ENCODE peak calls at places on chromosomes 7 and 10, in seven cellular contexts. One of them, this sample, is unnamed.

GRCh38 chr7:80210400-80210799 is 75.8 kb downstream of the GNAI1 start:
- DNase-seq in A549: peak; percentile 35
- DNase-seq in HCT116: no peak
- DNase-seq in GM23338: no peak
- DNase-seq in K562: no peak
- DNase-seq in SK-N-SH: no peak
- DNase-seq in Panc1: no peak
- DNase-seq in this sample: no peak

GRCh38 chr7:92845736-92846135 is 9.4 kb upstream of the CDK6 start:
- DNase-seq in A549: no peak
- DNase-seq in HCT116: no peak
- DNase-seq in GM23338: no peak
- DNase-seq in K562: no peak
- DNase-seq in SK-N-SH: no peak
- DNase-seq in Panc1: no peak
- DNase-seq in this sample: no peak

GRCh38 chr10:28214185-28214584 is 88.7 kb downstream of the MPP7 start:
- DNase-seq in A549: no peak
- DNase-seq in HCT116: no peak
- DNase-seq in GM23338: no peak
- DNase-seq in K562: no peak
- DNase-seq in SK-N-SH: no peak
- DNase-seq in Panc1: no peak
- DNase-seq in this sample: no peak

GRCh38 chr10:100879741-100880360 is 32.9 kb upstream of the SLF2 start:
- DNase-seq in A549: peak; percentile 21
- DNase-seq in HCT116: no peak
- DNase-seq in GM23338: peak; percentile 32
- DNase-seq in K562: peak; percentile 27
- DNase-seq in SK-N-SH: no peak
- DNase-seq in Panc1: no peak
- DNase-seq in this sample: no peak

GRCh38 chr10:33334170-33334838 is at the start of gene NRP1:
- DNase-seq in A549: peak; percentile 89
- DNase-seq in HCT116: no peak
- DNase-seq in GM23338: peak; percentile 58
- DNase-seq in K562: no peak
- DNase-seq in SK-N-SH: peak; percentile 65
- DNase-seq in Panc1: no peak
- DNase-seq in this sample: peak; percentile 18

GRCh38 chr10:33126118-33126517 is 168.1 kb upstream of the ITGB1 start:
- DNase-seq in A549: no peak
- DNase-seq in HCT116: no peak
- DNase-seq in GM23338: no peak
- DNase-seq in K562: no peak
- DNase-seq in SK-N-SH: no peak
- DNase-seq in Panc1: no peak
- DNase-seq in this sample: no peak

GRCh38 chr7:36227223-36227622 is 74.2 kb downstream of the EEPD1 start:
- DNase-seq in A549: no peak
- DNase-seq in HCT116: no peak
- DNase-seq in GM23338: peak; percentile 23
- DNase-seq in K562: no peak
- DNase-seq in SK-N-SH: no peak
- DNase-seq in Panc1: no peak
- DNase-seq in this sample: no peak

GRCh38 chr7:106190589-106191330 is 78.6 kb upstream of the SYPL1 start:
- DNase-seq in A549: no peak
- DNase-seq in HCT116: no peak
- DNase-seq in GM23338: no peak
- DNase-seq in K562: no peak
- DNase-seq in SK-N-SH: no peak
- DNase-seq in Panc1: no peak
- DNase-seq in this sample: no peak

GRCh38 chr7:150385240-150385830 is 6.2 kb downstream of the ZNF775 start:
- DNase-seq in A549: no peak
- DNase-seq in HCT116: no peak
- DNase-seq in GM23338: no peak
- DNase-seq in K562: no peak
- DNase-seq in SK-N-SH: peak; percentile 60
- DNase-seq in Panc1: no peak
- DNase-seq in this sample: no peak

GRCh38 chr7:43196379-43196778 is 83.9 kb downstream of the HECW1 start:
- DNase-seq in A549: no peak
- DNase-seq in HCT116: no peak
- DNase-seq in GM23338: no peak
- DNase-seq in K562: no peak
- DNase-seq in SK-N-SH: no peak
- DNase-seq in Panc1: no peak
- DNase-seq in this sample: no peak

GRCh38 chr10:13708256-13708990 is 121.7 kb downstream of the PRPF18 start:
- DNase-seq in A549: no peak
- DNase-seq in HCT116: no peak
- DNase-seq in GM23338: peak; percentile 38
- DNase-seq in K562: no peak
- DNase-seq in SK-N-SH: peak; percentile 38
- DNase-seq in Panc1: no peak
- DNase-seq in this sample: no peak

GRCh38 chr7:133016629-133017028 is 65.3 kb downstream of the CHCHD3 start:
- DNase-seq in A549: no peak
- DNase-seq in HCT116: no peak
- DNase-seq in GM23338: no peak
- DNase-seq in K562: no peak
- DNase-seq in SK-N-SH: no peak
- DNase-seq in Panc1: no peak
- DNase-seq in this sample: no peak

GRCh38 chr7:1646391-1646790 is 23.7 kb upstream of the ELFN1 start:
- DNase-seq in A549: no peak
- DNase-seq in HCT116: no peak
- DNase-seq in GM23338: no peak
- DNase-seq in K562: no peak
- DNase-seq in SK-N-SH: no peak
- DNase-seq in Panc1: no peak
- DNase-seq in this sample: no peak
- TF ChIP-seq REST in A549: no peak
- TF ChIP-seq REST in HCT116: no peak
- TF ChIP-seq REST in GM23338: no peak
- TF ChIP-seq REST in K562: no peak
- TF ChIP-seq REST in SK-N-SH: no peak
- TF ChIP-seq REST in Panc1: no peak
- TF ChIP-seq REST in this sample: no peak

DNA sequence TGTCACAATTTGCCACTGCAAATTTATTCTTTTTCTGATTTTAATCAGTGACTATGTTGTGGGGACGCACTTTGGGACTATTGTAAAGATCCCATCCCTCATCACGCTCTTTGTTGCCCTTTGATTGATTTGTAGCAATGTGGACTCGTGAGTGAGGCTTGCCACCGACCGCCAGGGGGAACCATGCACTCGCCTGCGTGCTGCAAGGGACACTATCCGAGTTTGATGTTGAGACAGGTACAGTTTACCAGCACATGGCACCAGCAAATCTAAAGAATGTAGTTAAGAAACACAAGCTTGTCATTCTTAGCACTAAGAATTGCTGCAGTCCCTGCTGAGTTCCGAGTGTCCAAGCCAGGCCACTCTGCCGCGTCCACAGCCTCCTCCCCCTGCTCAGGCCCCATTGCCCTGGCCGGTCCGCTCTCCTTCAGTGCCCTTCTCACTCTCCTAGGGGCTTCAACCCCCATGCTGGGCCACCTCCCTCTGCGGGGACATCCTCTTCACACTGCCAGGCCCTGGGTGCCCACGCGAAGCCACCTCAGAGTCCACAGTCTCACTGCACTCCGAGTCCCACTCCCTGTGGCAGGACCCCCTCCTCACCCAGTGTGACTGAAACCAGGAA is 2.0 kb upstream of the SFTPA2 start:
- DNase-seq in A549: peak; percentile 68
- DNase-seq in HCT116: peak; percentile 34
- DNase-seq in GM23338: peak; percentile 85
- DNase-seq in K562: peak; percentile 59
- DNase-seq in SK-N-SH: peak; percentile 72
- DNase-seq in Panc1: peak; percentile 39
- DNase-seq in this sample: peak; percentile 7
- H3K4me3 ChIP-seq in A549: no peak overlapping the region
- H3K4me3 ChIP-seq in HCT116: no peak overlapping the region
- H3K4me3 ChIP-seq in GM23338: peak overlapping the region; percentile 43
- H3K4me3 ChIP-seq in K562: no peak overlapping the region
- H3K4me3 ChIP-seq in SK-N-SH: peak overlapping the region; percentile 28
- H3K4me3 ChIP-seq in Panc1: no peak overlapping the region
- H3K4me3 ChIP-seq in this sample: no peak overlapping the region

DNA sequence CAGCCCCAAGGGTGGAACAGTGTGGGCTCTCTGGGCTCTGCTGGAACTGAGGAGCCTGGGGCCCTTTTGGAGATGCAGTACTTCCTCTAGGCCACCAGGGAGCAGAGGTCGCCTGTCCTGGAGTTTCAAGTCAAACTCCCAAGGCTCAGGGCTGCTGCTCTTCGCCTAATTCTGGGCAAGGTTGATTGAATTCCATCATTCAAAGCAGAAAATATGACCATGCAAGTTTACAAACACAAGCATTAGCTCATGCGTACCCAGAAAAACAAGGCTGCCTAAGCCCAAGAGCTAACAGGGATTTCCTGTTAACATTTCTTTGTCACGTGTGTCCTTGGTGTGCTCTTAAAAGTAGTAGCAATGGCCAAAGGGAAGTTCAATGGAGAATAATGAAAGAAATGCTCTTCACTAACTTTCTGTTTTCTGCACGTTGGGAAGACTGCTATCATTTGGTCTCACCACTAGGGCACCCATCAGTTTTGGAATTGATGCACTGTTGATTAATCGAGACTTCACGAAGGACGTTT is 20.1 kb downstream of the LDB3 start:
- DNase-seq in A549: peak; percentile 73
- DNase-seq in HCT116: peak; percentile 54
- DNase-seq in GM23338: peak; percentile 85
- DNase-seq in K562: peak; percentile 67
- DNase-seq in SK-N-SH: peak; percentile 82
- DNase-seq in Panc1: no peak
- DNase-seq in this sample: peak; percentile 39
- TF ChIP-seq REST in A549: no peak
- TF ChIP-seq REST in HCT116: no peak
- TF ChIP-seq REST in GM23338: no peak
- TF ChIP-seq REST in K562: no peak
- TF ChIP-seq REST in SK-N-SH: no peak
- TF ChIP-seq REST in Panc1: no peak
- TF ChIP-seq REST in this sample: no peak

GRCh38 chr7:27101188-27101905 is 1.1 kb downstream of the HOXA2 start:
- DNase-seq in A549: no peak
- DNase-seq in HCT116: no peak
- DNase-seq in GM23338: no peak
- DNase-seq in K562: no peak
- DNase-seq in SK-N-SH: peak; percentile 28
- DNase-seq in Panc1: no peak
- DNase-seq in this sample: no peak
- H3K4me3 ChIP-seq in A549: no peak overlapping the region
- H3K4me3 ChIP-seq in HCT116: no peak overlapping the region
- H3K4me3 ChIP-seq in GM23338: peak overlapping the region; percentile 46
- H3K4me3 ChIP-seq in K562: no peak overlapping the region
- H3K4me3 ChIP-seq in SK-N-SH: peak overlapping the region; percentile 42
- H3K4me3 ChIP-seq in Panc1: peak overlapping the region; percentile 0
- H3K4me3 ChIP-seq in this sample: no peak overlapping the region

DNA sequence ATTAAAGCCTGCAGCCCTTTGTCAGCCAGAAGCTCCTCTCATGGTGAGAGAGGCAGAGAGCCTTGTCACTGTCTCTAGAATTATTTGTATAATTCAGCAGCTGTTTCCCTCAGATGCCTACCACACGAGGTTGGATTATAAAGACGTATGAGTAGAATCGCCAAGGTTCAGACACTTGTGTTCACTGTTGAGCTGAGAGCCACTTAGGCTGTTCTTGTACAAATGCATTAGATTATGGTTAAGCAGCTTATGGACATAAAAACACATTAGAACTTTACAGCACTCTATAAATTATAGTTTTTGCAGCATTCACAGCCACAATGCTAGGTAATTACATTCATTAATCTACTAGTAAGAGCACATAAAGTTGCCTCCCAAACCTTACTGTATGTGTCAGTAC is 282.6 kb downstream of the AUTS2 start:
- DNase-seq in A549: no peak
- DNase-seq in HCT116: no peak
- DNase-seq in GM23338: no peak
- DNase-seq in K562: no peak
- DNase-seq in SK-N-SH: peak; percentile 24
- DNase-seq in Panc1: no peak
- DNase-seq in this sample: no peak
- TF ChIP-seq REST in A549: no peak
- TF ChIP-seq REST in HCT116: no peak
- TF ChIP-seq REST in GM23338: no peak
- TF ChIP-seq REST in K562: no peak
- TF ChIP-seq REST in SK-N-SH: no peak
- TF ChIP-seq REST in Panc1: no peak
- TF ChIP-seq REST in this sample: no peak

DNA sequence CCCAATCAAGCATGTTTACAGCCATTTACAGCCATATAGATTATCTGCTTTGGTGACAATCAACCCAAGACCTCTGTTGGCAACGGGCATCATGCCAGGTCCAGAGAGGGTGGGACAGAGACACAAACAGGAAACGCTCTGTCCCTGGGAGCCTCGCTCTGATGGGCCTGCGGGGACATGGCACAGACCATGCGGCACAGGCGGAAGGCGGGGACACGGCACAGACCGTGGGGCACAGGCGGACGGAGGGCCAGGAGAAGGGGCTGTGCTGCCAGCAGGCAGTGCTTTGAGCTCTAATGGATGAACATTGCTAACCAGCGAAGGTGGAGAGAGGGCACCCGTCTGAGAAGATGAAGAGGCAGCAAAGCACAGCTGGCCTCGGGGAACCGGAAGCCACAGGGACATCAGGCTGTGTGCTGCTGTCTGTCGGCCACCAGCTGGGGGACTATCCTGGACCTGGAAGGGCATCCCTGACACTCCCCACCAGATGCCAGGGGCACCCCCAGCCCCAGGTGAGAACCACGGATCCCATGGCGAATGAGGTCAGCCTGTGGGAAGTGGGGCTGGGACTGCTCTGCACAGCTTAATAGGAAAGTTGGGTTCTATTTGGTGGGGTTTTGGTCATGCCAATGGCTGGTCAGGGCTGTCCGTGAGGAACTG is 61.0 kb downstream of the DIP2C start:
- DNase-seq in A549: no peak
- DNase-seq in HCT116: no peak
- DNase-seq in GM23338: no peak
- DNase-seq in K562: no peak
- DNase-seq in SK-N-SH: peak; percentile 69
- DNase-seq in Panc1: no peak
- DNase-seq in this sample: no peak
- H3K4me3 ChIP-seq in A549: no peak overlapping the region
- H3K4me3 ChIP-seq in HCT116: no peak overlapping the region
- H3K4me3 ChIP-seq in GM23338: no peak overlapping the region
- H3K4me3 ChIP-seq in K562: no peak overlapping the region
- H3K4me3 ChIP-seq in SK-N-SH: no peak overlapping the region
- H3K4me3 ChIP-seq in Panc1: no peak overlapping the region
- H3K4me3 ChIP-seq in this sample: no peak overlapping the region

DNA sequence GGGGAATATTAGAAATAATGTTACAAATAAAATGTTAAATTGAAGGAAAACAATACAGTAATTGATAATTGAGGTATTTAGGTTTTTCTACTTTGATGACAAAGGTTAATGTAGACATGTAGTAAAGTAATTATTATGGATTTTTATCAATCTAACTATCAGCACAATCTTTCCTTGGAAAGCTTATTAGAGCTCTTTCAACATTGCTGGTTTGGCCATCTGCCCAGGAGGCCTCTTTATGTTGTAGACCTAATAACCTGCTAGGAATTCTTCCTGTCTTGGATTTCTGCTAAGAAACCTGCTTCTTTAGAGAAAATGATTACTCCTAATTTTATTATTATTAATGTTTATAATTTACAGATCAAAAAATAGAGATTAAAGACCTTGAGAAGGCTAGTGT is 78.9 kb downstream of the CHRM2 start:
- DNase-seq in A549: no peak
- DNase-seq in HCT116: no peak
- DNase-seq in GM23338: no peak
- DNase-seq in K562: no peak
- DNase-seq in SK-N-SH: no peak
- DNase-seq in Panc1: no peak
- DNase-seq in this sample: no peak
- TF ChIP-seq REST in A549: no peak
- TF ChIP-seq REST in HCT116: no peak
- TF ChIP-seq REST in GM23338: no peak
- TF ChIP-seq REST in K562: no peak
- TF ChIP-seq REST in SK-N-SH: no peak
- TF ChIP-seq REST in Panc1: no peak
- TF ChIP-seq REST in this sample: no peak